ENCODE peak calls at places on chromosomes 1 and 21, in eight cellular contexts. N is HFF-Myc; W is fibroblast of pulmonary artery; K is CD8-positive, alpha-beta T cell; I is B cell; O is osteoblast; F is osteocyte; Q is PC-3. B is an unnamed sample.

GRCh38 chr1:8660455-8660854 is 157.0 kb downstream of the RERE start:
- DNase-seq in N (peak), W (peak), K (no peak), I (no peak), O (peak), F (no peak), Q (peak), B (peak)

GRCh38 chr1:159187647-159188374 is 16.4 kb downstream of the CADM3 start:
- DNase-seq in N (no peak), W (no peak), K (no peak), I (no peak), O (no peak), F (peak), Q (no peak), B (no peak)

GRCh38 chr1:86352096-86352495 is 44.0 kb downstream of the ODF2L start:
- DNase-seq in N (no peak), W (peak), K (no peak), I (no peak), O (no peak), F (no peak), Q (no peak), B (no peak)

GRCh38 chr1:40870135-40870728 is 8.1 kb upstream of the CITED4 start:
- DNase-seq in N (no peak), W (no peak), K (no peak), I (no peak), O (no peak), F (no peak), Q (peak), B (no peak)

GRCh38 chr1:167332503-167332902 is 111.8 kb downstream of the POU2F1 start:
- DNase-seq in N (no peak), W (peak), K (no peak), I (no peak), O (no peak), F (no peak), Q (peak), B (no peak)

GRCh38 chr1:212167098-212167497 is 118.1 kb upstream of the PPP2R5A start:
- DNase-seq in N (no peak), W (peak), K (no peak), I (no peak), O (peak), F (no peak), Q (no peak), B (no peak)

GRCh38 chr1:154567386-154568164 is at the start of gene CHRNB2:
- DNase-seq in N (no peak), W (peak), K (peak), I (peak), O (peak), F (peak), Q (peak), B (no peak)

GRCh38 chr1:96365596-96365995 is 356.0 kb upstream of the PTBP2 start:
- DNase-seq in N (no peak), W (peak), K (no peak), I (no peak), O (no peak), F (no peak), Q (no peak), B (no peak)

GRCh38 chr1:53685272-53686051 is 53.5 kb downstream of the GLIS1 start:
- DNase-seq in N (no peak), W (peak), K (no peak), I (no peak), O (peak), F (peak), Q (no peak), B (no peak)

GRCh38 chr1:110328700-110329099 is 10.5 kb upstream of the RBM15 start:
- DNase-seq in N (no peak), W (no peak), K (no peak), I (no peak), O (no peak), F (no peak), Q (no peak), B (no peak)

GRCh38 chr21:46096596-46096981 is 1.3 kb upstream of the COL6A2 start:
- DNase-seq in N (no peak), W (no peak), K (no peak), I (peak), O (peak), F (peak), Q (no peak), B (no peak)

GRCh38 chr1:30842698-30843354 is 65.7 kb downstream of the SDC3 start:
- DNase-seq in N (no peak), W (peak), K (no peak), I (no peak), O (no peak), F (no peak), Q (no peak), B (peak)

GRCh38 chr1:37439672-37439995 is 34.7 kb upstream of the ZC3H12A start:
- DNase-seq in N (no peak), W (no peak), K (no peak), I (no peak), O (no peak), F (no peak), Q (no peak), B (no peak)

GRCh38 chr1:17632541-17633193 is 93.2 kb downstream of the ARHGEF10L start:
- DNase-seq in N (no peak), W (peak), K (no peak), I (no peak), O (peak), F (no peak), Q (peak), B (no peak)

GRCh38 chr1:8441466-8441865 is 123.6 kb downstream of the SLC45A1 start:
- DNase-seq in N (no peak), W (no peak), K (no peak), I (no peak), O (no peak), F (no peak), Q (no peak), B (no peak)

GRCh38 chr1:160429125-160429551 is 28.8 kb downstream of the VANGL2 start:
- DNase-seq in N (no peak), W (peak), K (no peak), I (no peak), O (no peak), F (no peak), Q (no peak), B (no peak)

GRCh38 chr1:207101720-207102119 is 2.3 kb upstream of the C4BPA start:
- DNase-seq in N (no peak), W (no peak), K (no peak), I (no peak), O (no peak), F (no peak), Q (no peak), B (no peak)

GRCh38 chr1:14220324-14220723 is 378.2 kb upstream of the KAZN start:
- DNase-seq in N (no peak), W (no peak), K (no peak), I (no peak), O (no peak), F (no peak), Q (no peak), B (no peak)

GRCh38 chr21:41956926-41957729 is 3.3 kb upstream of the C2CD2 start:
- DNase-seq in N (no peak), W (peak), K (no peak), I (no peak), O (peak), F (no peak), Q (peak), B (no peak)

GRCh38 chr1:7616076-7616833 is 154.8 kb upstream of the VAMP3 start:
- DNase-seq in N (no peak), W (peak), K (no peak), I (no peak), O (peak), F (no peak), Q (peak), B (peak)

GRCh38 chr21:39593522-39593921 is 19.2 kb upstream of the B3GALT5 start:
- DNase-seq in N (no peak), W (no peak), K (no peak), I (no peak), O (no peak), F (no peak), Q (peak), B (no peak)

GRCh38 chr1:159092398-159092760 is 15.8 kb upstream of the AIM2 start:
- DNase-seq in N (no peak), W (no peak), K (no peak), I (no peak), O (no peak), F (no peak), Q (no peak), B (no peak)

GRCh38 chr21:38261851-38262250 is 5.1 kb downstream of the KCNJ15 start:
- DNase-seq in N (no peak), W (no peak), K (no peak), I (no peak), O (peak), F (no peak), Q (peak), B (no peak)

GRCh38 chr1:219621047-219621786 is 8.3 kb upstream of the ZC3H11B start:
- DNase-seq in N (no peak), W (peak), K (no peak), I (no peak), O (no peak), F (no peak), Q (peak), B (no peak)

GRCh38 chr21:46393451-46393940 is 65.2 kb upstream of the DIP2A start:
- DNase-seq in N (no peak), W (no peak), K (no peak), I (no peak), O (no peak), F (no peak), Q (no peak), B (no peak)

GRCh38 chr1:181390350-181391080 is 92.8 kb upstream of the CACNA1E start:
- DNase-seq in N (no peak), W (no peak), K (no peak), I (no peak), O (no peak), F (no peak), Q (no peak), B (no peak)

GRCh38 chr1:8389962-8390535 is 72.1 kb downstream of the SLC45A1 start:
- DNase-seq in N (no peak), W (no peak), K (no peak), I (no peak), O (no peak), F (no peak), Q (no peak), B (no peak)

GRCh38 chr1:9058465-9058864 is 11.0 kb downstream of the SLC2A5 start:
- DNase-seq in N (no peak), W (peak), K (no peak), I (no peak), O (no peak), F (no peak), Q (no peak), B (no peak)

GRCh38 chr1:10969267-10969970 is 43.0 kb upstream of the TARDBP start:
- DNase-seq in N (no peak), W (no peak), K (no peak), I (no peak), O (no peak), F (no peak), Q (no peak), B (no peak)

DNA sequence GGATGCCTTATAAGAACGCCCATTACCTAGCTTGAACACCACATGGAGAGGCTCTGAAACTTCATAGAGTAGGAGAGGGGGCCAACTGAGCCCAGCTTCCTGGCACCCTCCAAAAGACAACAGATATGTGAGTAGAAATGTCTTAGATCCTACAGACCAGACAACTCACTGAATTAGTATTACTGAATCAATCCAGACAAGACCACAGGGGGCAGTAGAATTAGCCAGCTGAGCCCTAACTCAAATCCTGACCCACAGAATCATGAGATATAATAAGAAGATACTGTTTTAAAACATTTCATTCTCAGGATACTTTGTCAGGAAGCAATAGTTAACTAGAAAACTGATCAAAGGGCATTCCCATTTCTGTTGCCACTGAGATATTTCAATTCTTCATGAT is 45.8 kb upstream of the C1orf21 start:
- DNase-seq in N (no peak), W (peak), K (no peak), I (no peak), O (no peak), F (no peak), Q (no peak), B (no peak)
- TF ChIP-seq CTCF in N (peak), W (peak), K (no peak), I (no peak), O (peak), F (no peak), Q (peak), B (no peak)

GRCh38 chr21:35616090-35616489 is 444.2 kb downstream of the SETD4 start:
- DNase-seq in N (no peak), W (peak), K (no peak), I (no peak), O (no peak), F (no peak), Q (peak), B (no peak)
- TF ChIP-seq CTCF in N (peak), W (peak), K (peak), I (peak), O (peak), F (peak), Q (peak), B (peak)

DNA sequence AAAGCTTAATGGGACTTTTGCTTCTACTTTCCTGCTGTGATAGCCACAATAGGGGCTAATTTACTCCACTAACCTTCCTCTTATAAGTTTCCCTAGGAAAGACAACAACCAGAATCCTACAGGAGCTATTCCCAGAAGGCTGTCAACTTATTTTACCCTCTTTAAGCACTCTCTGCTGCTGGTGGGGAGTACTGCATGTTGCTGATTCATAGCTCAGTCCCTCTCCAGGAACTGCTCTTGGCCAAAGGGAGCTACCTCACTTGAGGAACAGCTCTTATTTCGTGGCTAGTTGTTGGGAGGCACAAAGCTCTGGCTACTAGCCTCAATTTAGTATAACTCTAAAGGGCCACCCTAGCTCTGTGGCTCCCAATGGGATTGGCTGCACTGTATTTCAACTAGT is 37.2 kb downstream of the ADSS2 start:
- DNase-seq in N (peak), W (peak), K (no peak), I (no peak), O (peak), F (no peak), Q (peak), B (no peak)
- TF ChIP-seq CTCF in N (peak), W (peak), K (no peak), I (no peak), O (peak), F (no peak), Q (peak), B (no peak)

GRCh38 chr1:222616535-222616934 is 1.4 kb upstream of the MIA3 start:
- DNase-seq in N (peak), W (peak), K (no peak), I (no peak), O (peak), F (no peak), Q (no peak), B (no peak)
- TF ChIP-seq CTCF in N (no peak), W (no peak), K (no peak), I (no peak), O (no peak), F (no peak), Q (no peak), B (no peak)

DNA sequence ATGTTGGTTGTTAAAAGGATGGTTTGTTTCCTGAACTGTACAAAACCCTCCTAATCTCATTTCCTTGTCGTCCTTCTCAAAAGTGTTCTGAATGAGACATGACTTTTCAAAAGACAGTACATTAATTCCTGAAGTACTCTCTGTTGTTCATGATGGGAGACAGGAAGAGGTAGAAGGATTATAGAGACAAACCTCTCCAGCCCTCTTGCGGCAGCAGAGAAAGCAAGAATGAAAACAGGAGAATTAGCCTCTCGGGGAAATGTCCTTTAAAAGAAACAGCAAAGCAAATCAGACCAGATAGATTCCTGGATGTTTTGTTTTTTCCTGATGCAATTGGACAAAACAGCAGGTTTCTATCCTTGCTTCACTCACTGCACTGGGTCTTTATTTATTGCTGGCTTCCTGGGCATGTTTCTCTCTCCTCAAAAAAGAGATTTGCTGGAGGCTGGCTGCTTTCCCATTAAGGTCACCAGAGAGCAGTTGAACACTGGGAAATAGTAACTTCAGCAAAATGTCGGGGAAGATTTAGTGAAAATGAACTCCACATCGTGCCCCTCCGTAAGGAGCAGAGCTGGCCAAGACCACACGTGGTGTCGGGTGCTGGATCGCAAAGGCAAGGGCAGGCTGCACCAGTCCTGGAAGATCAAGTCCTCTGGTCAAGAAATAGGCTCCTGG is 145.8 kb upstream of the SYT6 start:
- DNase-seq in N (no peak), W (no peak), K (no peak), I (no peak), O (no peak), F (no peak), Q (no peak), B (no peak)
- TF ChIP-seq CTCF in N (no peak), W (peak), K (no peak), I (no peak), O (no peak), F (no peak), Q (no peak), B (no peak)